ENCODE peak calls at places on chromosomes 11 and 22, in ten cellular contexts. One of them, this sample, is unnamed.

GRCh38 chr11:66429983-66430602 is 8.6 kb downstream of the MRPL11 start:
- DNase-seq in cardiac fibroblast: peak
- DNase-seq in CD8-positive, alpha-beta T cell: peak
- DNase-seq in astrocyte: peak
- DNase-seq in tibial artery: peak
- DNase-seq in stomach: peak
- DNase-seq in Peyer's patch: peak
- DNase-seq in colonic mucosa: peak
- DNase-seq in neural crest cell: peak
- DNase-seq in left ventricle myocardium inferior: peak
- DNase-seq in this sample: peak

GRCh38 chr11:83046626-83047172 is 25.0 kb downstream of the RAB30 start:
- DNase-seq in cardiac fibroblast: peak
- DNase-seq in CD8-positive, alpha-beta T cell: no peak
- DNase-seq in astrocyte: peak
- DNase-seq in tibial artery: no peak
- DNase-seq in stomach: no peak
- DNase-seq in Peyer's patch: no peak
- DNase-seq in colonic mucosa: no peak
- DNase-seq in neural crest cell: no peak
- DNase-seq in left ventricle myocardium inferior: no peak
- DNase-seq in this sample: no peak

GRCh38 chr11:117143390-117143789 is 697 bp upstream of the PAFAH1B2 start:
- DNase-seq in cardiac fibroblast: peak
- DNase-seq in CD8-positive, alpha-beta T cell: no peak
- DNase-seq in astrocyte: peak
- DNase-seq in tibial artery: peak
- DNase-seq in stomach: peak
- DNase-seq in Peyer's patch: peak
- DNase-seq in colonic mucosa: peak
- DNase-seq in neural crest cell: no peak
- DNase-seq in left ventricle myocardium inferior: peak
- DNase-seq in this sample: peak

GRCh38 chr22:40819741-40820140 is 595 bp upstream of the SLC25A17 start:
- DNase-seq in cardiac fibroblast: peak
- DNase-seq in CD8-positive, alpha-beta T cell: no peak
- DNase-seq in astrocyte: no peak
- DNase-seq in tibial artery: no peak
- DNase-seq in stomach: no peak
- DNase-seq in Peyer's patch: no peak
- DNase-seq in colonic mucosa: no peak
- DNase-seq in neural crest cell: no peak
- DNase-seq in left ventricle myocardium inferior: no peak
- DNase-seq in this sample: peak

GRCh38 chr11:14971865-14972580 is at the start of gene CALCA:
- DNase-seq in cardiac fibroblast: no peak
- DNase-seq in CD8-positive, alpha-beta T cell: no peak
- DNase-seq in astrocyte: no peak
- DNase-seq in tibial artery: no peak
- DNase-seq in stomach: no peak
- DNase-seq in Peyer's patch: no peak
- DNase-seq in colonic mucosa: no peak
- DNase-seq in neural crest cell: no peak
- DNase-seq in left ventricle myocardium inferior: no peak
- DNase-seq in this sample: no peak

GRCh38 chr22:42683599-42684283 is 34.5 kb upstream of the CYB5R3 start:
- DNase-seq in cardiac fibroblast: no peak
- DNase-seq in CD8-positive, alpha-beta T cell: no peak
- DNase-seq in astrocyte: no peak
- DNase-seq in tibial artery: peak
- DNase-seq in stomach: no peak
- DNase-seq in Peyer's patch: no peak
- DNase-seq in colonic mucosa: no peak
- DNase-seq in neural crest cell: no peak
- DNase-seq in left ventricle myocardium inferior: peak
- DNase-seq in this sample: no peak

GRCh38 chr11:9855579-9856260 is 191.8 kb downstream of the SWAP70 start:
- DNase-seq in cardiac fibroblast: peak
- DNase-seq in CD8-positive, alpha-beta T cell: no peak
- DNase-seq in astrocyte: peak
- DNase-seq in tibial artery: no peak
- DNase-seq in stomach: no peak
- DNase-seq in Peyer's patch: no peak
- DNase-seq in colonic mucosa: no peak
- DNase-seq in neural crest cell: no peak
- DNase-seq in left ventricle myocardium inferior: no peak
- DNase-seq in this sample: no peak

GRCh38 chr11:75773595-75774353 is 5.2 kb downstream of the DGAT2 start:
- DNase-seq in cardiac fibroblast: no peak
- DNase-seq in CD8-positive, alpha-beta T cell: no peak
- DNase-seq in astrocyte: no peak
- DNase-seq in tibial artery: no peak
- DNase-seq in stomach: no peak
- DNase-seq in Peyer's patch: no peak
- DNase-seq in colonic mucosa: no peak
- DNase-seq in neural crest cell: no peak
- DNase-seq in left ventricle myocardium inferior: no peak
- DNase-seq in this sample: peak

GRCh38 chr22:25564320-25564978 is at the start of gene GRK3:
- DNase-seq in cardiac fibroblast: peak
- DNase-seq in CD8-positive, alpha-beta T cell: peak
- DNase-seq in astrocyte: peak
- DNase-seq in tibial artery: peak
- DNase-seq in stomach: peak
- DNase-seq in Peyer's patch: peak
- DNase-seq in colonic mucosa: peak
- DNase-seq in neural crest cell: peak
- DNase-seq in left ventricle myocardium inferior: peak
- DNase-seq in this sample: peak

GRCh38 chr22:46626911-46627805 is 7.0 kb downstream of the GRAMD4 start:
- DNase-seq in cardiac fibroblast: no peak
- DNase-seq in CD8-positive, alpha-beta T cell: no peak
- DNase-seq in astrocyte: no peak
- DNase-seq in tibial artery: peak
- DNase-seq in stomach: no peak
- DNase-seq in Peyer's patch: no peak
- DNase-seq in colonic mucosa: no peak
- DNase-seq in neural crest cell: no peak
- DNase-seq in left ventricle myocardium inferior: no peak
- DNase-seq in this sample: no peak

GRCh38 chr11:2913776-2914474 is 15.3 kb downstream of the PHLDA2 start:
- DNase-seq in cardiac fibroblast: no peak
- DNase-seq in CD8-positive, alpha-beta T cell: no peak
- DNase-seq in astrocyte: no peak
- DNase-seq in tibial artery: no peak
- DNase-seq in stomach: no peak
- DNase-seq in Peyer's patch: no peak
- DNase-seq in colonic mucosa: no peak
- DNase-seq in neural crest cell: no peak
- DNase-seq in left ventricle myocardium inferior: no peak
- DNase-seq in this sample: no peak

GRCh38 chr11:84902445-84902844 is 724.7 kb downstream of the DLG2 start:
- DNase-seq in cardiac fibroblast: no peak
- DNase-seq in CD8-positive, alpha-beta T cell: no peak
- DNase-seq in astrocyte: no peak
- DNase-seq in tibial artery: no peak
- DNase-seq in stomach: no peak
- DNase-seq in Peyer's patch: no peak
- DNase-seq in colonic mucosa: no peak
- DNase-seq in neural crest cell: no peak
- DNase-seq in left ventricle myocardium inferior: no peak
- DNase-seq in this sample: no peak

GRCh38 chr11:84899134-84899533 is 728.0 kb downstream of the DLG2 start:
- DNase-seq in cardiac fibroblast: peak
- DNase-seq in CD8-positive, alpha-beta T cell: no peak
- DNase-seq in astrocyte: no peak
- DNase-seq in tibial artery: no peak
- DNase-seq in stomach: no peak
- DNase-seq in Peyer's patch: no peak
- DNase-seq in colonic mucosa: no peak
- DNase-seq in neural crest cell: no peak
- DNase-seq in left ventricle myocardium inferior: no peak
- DNase-seq in this sample: no peak

GRCh38 chr11:84901986-84902385 is 725.2 kb downstream of the DLG2 start:
- DNase-seq in cardiac fibroblast: peak
- DNase-seq in CD8-positive, alpha-beta T cell: no peak
- DNase-seq in astrocyte: peak
- DNase-seq in tibial artery: no peak
- DNase-seq in stomach: no peak
- DNase-seq in Peyer's patch: no peak
- DNase-seq in colonic mucosa: no peak
- DNase-seq in neural crest cell: no peak
- DNase-seq in left ventricle myocardium inferior: no peak
- DNase-seq in this sample: no peak

GRCh38 chr11:84894666-84895065 is 732.5 kb downstream of the DLG2 start:
- DNase-seq in cardiac fibroblast: no peak
- DNase-seq in CD8-positive, alpha-beta T cell: no peak
- DNase-seq in astrocyte: no peak
- DNase-seq in tibial artery: no peak
- DNase-seq in stomach: no peak
- DNase-seq in Peyer's patch: no peak
- DNase-seq in colonic mucosa: no peak
- DNase-seq in neural crest cell: no peak
- DNase-seq in left ventricle myocardium inferior: no peak
- DNase-seq in this sample: no peak

DNA sequence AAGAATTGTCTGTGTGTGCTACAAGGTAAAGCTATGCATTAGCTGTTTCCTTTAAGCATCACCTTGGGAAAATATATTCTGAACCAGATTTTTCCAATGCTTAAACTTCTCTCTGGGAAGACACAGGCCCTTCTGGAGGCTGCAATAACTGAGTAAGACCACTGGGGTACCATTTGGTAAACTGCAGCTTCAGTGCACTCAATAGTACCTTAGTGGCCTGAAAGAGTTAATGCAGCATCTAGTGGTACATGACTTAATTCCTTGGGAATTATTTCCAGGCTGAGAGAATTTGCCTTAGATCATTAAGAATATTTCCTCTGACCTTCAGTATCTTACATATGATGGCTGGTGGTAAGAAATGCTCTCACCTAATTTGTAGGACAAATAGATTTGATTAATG is 727.4 kb downstream of the DLG2 start:
- DNase-seq in cardiac fibroblast: no peak
- DNase-seq in CD8-positive, alpha-beta T cell: no peak
- DNase-seq in astrocyte: peak
- DNase-seq in tibial artery: no peak
- DNase-seq in stomach: no peak
- DNase-seq in Peyer's patch: no peak
- DNase-seq in colonic mucosa: no peak
- DNase-seq in neural crest cell: no peak
- DNase-seq in left ventricle myocardium inferior: no peak
- DNase-seq in this sample: no peak
- TF ChIP-seq CTCF in cardiac fibroblast: peak
- TF ChIP-seq CTCF in CD8-positive, alpha-beta T cell: no peak
- TF ChIP-seq CTCF in astrocyte: peak
- TF ChIP-seq CTCF in tibial artery: no peak
- TF ChIP-seq CTCF in stomach: no peak
- TF ChIP-seq CTCF in Peyer's patch: no peak
- TF ChIP-seq CTCF in colonic mucosa: no peak
- TF ChIP-seq CTCF in neural crest cell: peak
- TF ChIP-seq CTCF in left ventricle myocardium inferior: no peak
- TF ChIP-seq CTCF in this sample: no peak

GRCh38 chr11:72703281-72704008 is 29.2 kb upstream of the PDE2A start:
- DNase-seq in cardiac fibroblast: peak
- DNase-seq in CD8-positive, alpha-beta T cell: no peak
- DNase-seq in astrocyte: peak
- DNase-seq in tibial artery: peak
- DNase-seq in stomach: no peak
- DNase-seq in Peyer's patch: no peak
- DNase-seq in colonic mucosa: peak
- DNase-seq in neural crest cell: no peak
- DNase-seq in left ventricle myocardium inferior: peak
- DNase-seq in this sample: no peak
- TF ChIP-seq CTCF in cardiac fibroblast: no peak
- TF ChIP-seq CTCF in CD8-positive, alpha-beta T cell: no peak
- TF ChIP-seq CTCF in astrocyte: no peak
- TF ChIP-seq CTCF in tibial artery: no peak
- TF ChIP-seq CTCF in stomach: no peak
- TF ChIP-seq CTCF in Peyer's patch: no peak
- TF ChIP-seq CTCF in colonic mucosa: no peak
- TF ChIP-seq CTCF in neural crest cell: no peak
- TF ChIP-seq CTCF in left ventricle myocardium inferior: no peak
- TF ChIP-seq CTCF in this sample: no peak

GRCh38 chr22:50735739-50736030 is 2.3 kb upstream of the ACR start:
- DNase-seq in cardiac fibroblast: no peak
- DNase-seq in CD8-positive, alpha-beta T cell: no peak
- DNase-seq in astrocyte: no peak
- DNase-seq in tibial artery: no peak
- DNase-seq in stomach: no peak
- DNase-seq in Peyer's patch: no peak
- DNase-seq in colonic mucosa: no peak
- DNase-seq in neural crest cell: no peak
- DNase-seq in left ventricle myocardium inferior: no peak
- DNase-seq in this sample: no peak

GRCh38 chr22:50739279-50739691 is 1.3 kb downstream of the ACR start:
- DNase-seq in cardiac fibroblast: no peak
- DNase-seq in CD8-positive, alpha-beta T cell: no peak
- DNase-seq in astrocyte: no peak
- DNase-seq in tibial artery: peak
- DNase-seq in stomach: peak
- DNase-seq in Peyer's patch: peak
- DNase-seq in colonic mucosa: no peak
- DNase-seq in neural crest cell: no peak
- DNase-seq in left ventricle myocardium inferior: no peak
- DNase-seq in this sample: no peak

GRCh38 chr22:50737728-50738648 is at the start of gene ACR:
- DNase-seq in cardiac fibroblast: no peak
- DNase-seq in CD8-positive, alpha-beta T cell: peak
- DNase-seq in astrocyte: no peak
- DNase-seq in tibial artery: peak
- DNase-seq in stomach: peak
- DNase-seq in Peyer's patch: peak
- DNase-seq in colonic mucosa: peak
- DNase-seq in neural crest cell: no peak
- DNase-seq in left ventricle myocardium inferior: no peak
- DNase-seq in this sample: no peak

GRCh38 chr22:50739894-50740293 is 1.9 kb downstream of the ACR start:
- DNase-seq in cardiac fibroblast: no peak
- DNase-seq in CD8-positive, alpha-beta T cell: no peak
- DNase-seq in astrocyte: no peak
- DNase-seq in tibial artery: peak
- DNase-seq in stomach: peak
- DNase-seq in Peyer's patch: peak
- DNase-seq in colonic mucosa: no peak
- DNase-seq in neural crest cell: no peak
- DNase-seq in left ventricle myocardium inferior: no peak
- DNase-seq in this sample: no peak

GRCh38 chr22:50738649-50739227 is 734 bp downstream of the ACR start:
- DNase-seq in cardiac fibroblast: no peak
- DNase-seq in CD8-positive, alpha-beta T cell: no peak
- DNase-seq in astrocyte: no peak
- DNase-seq in tibial artery: no peak
- DNase-seq in stomach: peak
- DNase-seq in Peyer's patch: peak
- DNase-seq in colonic mucosa: no peak
- DNase-seq in neural crest cell: no peak
- DNase-seq in left ventricle myocardium inferior: no peak
- DNase-seq in this sample: no peak
- TF ChIP-seq CTCF in cardiac fibroblast: no peak
- TF ChIP-seq CTCF in CD8-positive, alpha-beta T cell: no peak
- TF ChIP-seq CTCF in astrocyte: no peak
- TF ChIP-seq CTCF in tibial artery: no peak
- TF ChIP-seq CTCF in stomach: no peak
- TF ChIP-seq CTCF in Peyer's patch: no peak
- TF ChIP-seq CTCF in colonic mucosa: no peak
- TF ChIP-seq CTCF in neural crest cell: no peak
- TF ChIP-seq CTCF in left ventricle myocardium inferior: no peak
- TF ChIP-seq CTCF in this sample: no peak

GRCh38 chr22:37634505-37635002 is 4.9 kb upstream of the SH3BP1 start:
- DNase-seq in cardiac fibroblast: no peak
- DNase-seq in CD8-positive, alpha-beta T cell: no peak
- DNase-seq in astrocyte: no peak
- DNase-seq in tibial artery: no peak
- DNase-seq in stomach: no peak
- DNase-seq in Peyer's patch: no peak
- DNase-seq in colonic mucosa: no peak
- DNase-seq in neural crest cell: no peak
- DNase-seq in left ventricle myocardium inferior: no peak
- DNase-seq in this sample: no peak
- TF ChIP-seq CTCF in cardiac fibroblast: peak
- TF ChIP-seq CTCF in CD8-positive, alpha-beta T cell: no peak
- TF ChIP-seq CTCF in astrocyte: no peak
- TF ChIP-seq CTCF in tibial artery: peak
- TF ChIP-seq CTCF in stomach: no peak
- TF ChIP-seq CTCF in Peyer's patch: peak
- TF ChIP-seq CTCF in colonic mucosa: no peak
- TF ChIP-seq CTCF in neural crest cell: no peak
- TF ChIP-seq CTCF in left ventricle myocardium inferior: no peak
- TF ChIP-seq CTCF in this sample: no peak